ENCODE peak calls at places on chromosomes 6 and 20, in five cellular contexts. Q is H1, M is NT2/D1, B is GM12878, J is HepG2. A is an unnamed sample.

GRCh38 chr20:44006126-44006525 is 91.5 kb downstream of the TOX2 start:
- DNase-seq in Q (no peak), M (no peak), B (no peak), J (no peak), A (no peak)

GRCh38 chr6:71411882-71412281 is 123.3 kb downstream of the OGFRL1 start:
- DNase-seq in Q (no peak), M (no peak), B (no peak), J (no peak), A (no peak)

GRCh38 chr6:33633462-33634158 is 12.5 kb downstream of the ITPR3 start:
- DNase-seq in Q (no peak), M (no peak), B (no peak), J (no peak), A (peak)

GRCh38 chr20:25539742-25540201 is 45.6 kb downstream of the NINL start:
- DNase-seq in Q (no peak), M (no peak), B (no peak), J (no peak), A (no peak)

GRCh38 chr6:154435400-154435945 is 75.0 kb downstream of the CNKSR3 start:
- DNase-seq in Q (no peak), M (no peak), B (no peak), J (no peak), A (no peak)

GRCh38 chr6:19297880-19298279 is 539.3 kb upstream of the ID4 start:
- DNase-seq in Q (no peak), M (no peak), B (no peak), J (no peak), A (no peak)

GRCh38 chr20:9185511-9185910 is 116.6 kb downstream of the PLCB4 start:
- DNase-seq in Q (no peak), M (no peak), B (no peak), J (no peak), A (no peak)

GRCh38 chr6:153976921-153977693 is 61.9 kb upstream of the OPRM1 start:
- DNase-seq in Q (no peak), M (no peak), B (peak), J (no peak), A (no peak)

GRCh38 chr6:111486921-111487320 is 3.9 kb upstream of the REV3L start:
- DNase-seq in Q (no peak), M (no peak), B (no peak), J (no peak), A (no peak)

GRCh38 chr6:91659881-91660280 is 1073.0 kb upstream of the MAP3K7 start:
- DNase-seq in Q (no peak), M (no peak), B (no peak), J (no peak), A (no peak)

GRCh38 chr6:162313922-162314660 is 413.5 kb downstream of the PRKN start:
- DNase-seq in Q (no peak), M (no peak), B (no peak), J (no peak), A (no peak)

GRCh38 chr6:116388924-116389323 is 18.2 kb downstream of the DSE start:
- DNase-seq in Q (no peak), M (no peak), B (no peak), J (no peak), A (no peak)

GRCh38 chr20:15642676-15643075 is 930.6 kb downstream of the KIF16B start:
- DNase-seq in Q (no peak), M (no peak), B (no peak), J (no peak), A (no peak)

GRCh38 chr6:56357616-56358373 is 110.4 kb upstream of the COL21A1 start:
- DNase-seq in Q (no peak), M (no peak), B (no peak), J (no peak), A (no peak)

DNA sequence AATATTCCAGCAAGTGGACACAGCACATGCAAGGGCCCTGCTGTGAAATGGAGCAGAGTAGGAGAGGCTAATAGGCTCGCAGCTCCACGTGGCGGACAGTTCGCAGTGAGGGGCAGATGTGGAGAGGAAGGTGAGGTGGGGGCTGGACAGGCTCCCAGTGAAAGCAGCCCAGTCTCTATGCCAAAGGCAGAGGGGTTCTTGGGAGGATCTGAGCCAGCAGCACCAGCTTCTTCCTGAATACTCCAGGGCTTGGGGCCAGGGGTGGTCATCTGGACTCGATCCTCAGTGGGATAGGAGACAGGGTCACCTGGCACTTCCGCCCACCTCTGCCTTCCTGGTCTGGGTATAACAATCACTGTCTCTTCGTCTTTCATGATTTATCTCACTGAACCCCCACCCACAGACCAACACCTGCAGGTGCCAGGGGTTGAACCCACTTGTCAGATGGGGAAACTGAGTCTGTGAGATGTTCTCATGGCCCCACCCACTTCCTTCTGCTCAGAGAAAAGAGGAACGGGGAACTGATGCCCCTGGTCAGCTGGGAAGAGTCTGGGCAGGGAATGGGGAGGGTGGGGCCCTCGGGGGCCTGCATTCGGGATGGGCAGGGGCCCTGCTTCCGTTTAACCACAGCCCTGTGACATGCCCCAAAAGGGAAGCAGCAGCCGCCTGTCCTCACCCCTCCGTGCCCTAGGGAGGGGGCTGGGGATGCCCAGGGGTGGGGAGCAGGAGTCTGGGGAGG is 81.2 kb downstream of the CEBPB start:
- DNase-seq in Q (no peak), M (no peak), B (no peak), J (no peak), A (no peak)
- TF ChIP-seq SUZ12 in Q (no peak), M (no peak), B (no peak), J (no peak), A (no peak)

GRCh38 chr20:57210054-57210910 is 56.2 kb downstream of the BMP7 start:
- DNase-seq in Q (no peak), M (no peak), B (no peak), J (peak), A (no peak)
- TF ChIP-seq SUZ12 in Q (no peak), M (no peak), B (no peak), J (no peak), A (no peak)

DNA sequence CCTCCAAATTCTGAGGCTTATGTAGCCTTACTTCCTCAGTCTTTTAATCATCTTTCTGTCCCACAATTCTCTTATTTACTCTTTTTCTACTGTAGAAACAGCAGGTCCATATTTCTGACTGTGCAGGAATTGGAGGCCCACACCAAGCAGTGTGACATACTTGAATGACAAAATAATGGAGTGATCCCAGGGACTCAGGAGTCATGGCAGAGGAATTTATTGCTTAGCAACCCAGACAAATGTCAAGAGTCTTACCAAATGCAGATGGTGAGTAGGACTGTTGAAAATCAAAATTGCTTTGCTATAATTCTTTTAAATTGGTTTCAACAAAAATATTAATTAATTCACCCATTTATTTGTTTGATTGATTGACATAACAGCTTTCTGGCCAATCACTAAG is 59.9 kb downstream of the HTR1B start:
- DNase-seq in Q (no peak), M (no peak), B (no peak), J (no peak), A (no peak)
- TF ChIP-seq SUZ12 in Q (no peak), M (no peak), B (no peak), J (no peak), A (no peak)

DNA sequence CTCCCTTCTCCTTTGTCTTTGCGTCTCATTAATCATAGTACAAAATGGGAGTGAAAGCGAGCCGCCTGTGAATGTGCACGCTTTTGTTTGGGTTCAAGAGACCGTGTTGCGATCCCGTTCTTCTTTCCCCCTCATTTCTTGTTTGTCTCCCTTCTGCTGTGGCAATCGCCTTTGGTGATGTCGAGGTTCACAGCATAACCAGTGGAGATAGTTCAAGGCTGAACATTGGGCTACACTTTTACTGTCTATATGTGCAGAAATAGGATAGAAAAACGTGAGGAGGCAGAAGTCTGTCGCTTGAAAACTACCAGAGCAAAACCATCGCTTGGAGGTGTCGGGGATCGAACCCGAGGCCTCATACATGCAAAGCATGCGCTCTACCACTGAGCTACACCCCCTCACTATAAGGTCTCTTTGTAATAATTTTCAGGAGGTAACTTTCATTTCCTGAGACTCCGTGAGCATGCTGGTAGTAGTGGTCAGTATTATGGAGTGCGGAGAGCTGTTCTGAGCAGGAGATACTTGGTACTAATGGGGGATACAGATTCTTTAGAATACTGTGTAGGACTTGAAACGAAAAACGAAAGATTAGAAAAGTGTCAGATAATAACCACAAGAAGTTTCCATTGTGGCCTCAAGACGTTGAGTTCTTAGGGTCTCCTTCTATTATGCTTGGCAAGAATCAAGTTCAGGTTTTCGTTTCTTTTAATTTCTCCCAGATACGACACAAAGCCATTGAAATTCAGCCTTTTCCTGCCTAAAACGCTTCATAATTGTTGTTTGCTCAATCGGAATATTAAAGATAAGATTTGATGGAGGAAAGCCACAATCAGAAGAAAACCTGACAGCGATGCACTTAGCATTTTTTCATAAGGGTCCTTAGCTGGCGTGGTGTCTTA is 106.6 kb downstream of the TRIM27 start:
- DNase-seq in Q (no peak), M (no peak), B (no peak), J (peak), A (peak)
- TF ChIP-seq SUZ12 in Q (no peak), M (no peak), B (no peak), J (no peak), A (no peak)

DNA sequence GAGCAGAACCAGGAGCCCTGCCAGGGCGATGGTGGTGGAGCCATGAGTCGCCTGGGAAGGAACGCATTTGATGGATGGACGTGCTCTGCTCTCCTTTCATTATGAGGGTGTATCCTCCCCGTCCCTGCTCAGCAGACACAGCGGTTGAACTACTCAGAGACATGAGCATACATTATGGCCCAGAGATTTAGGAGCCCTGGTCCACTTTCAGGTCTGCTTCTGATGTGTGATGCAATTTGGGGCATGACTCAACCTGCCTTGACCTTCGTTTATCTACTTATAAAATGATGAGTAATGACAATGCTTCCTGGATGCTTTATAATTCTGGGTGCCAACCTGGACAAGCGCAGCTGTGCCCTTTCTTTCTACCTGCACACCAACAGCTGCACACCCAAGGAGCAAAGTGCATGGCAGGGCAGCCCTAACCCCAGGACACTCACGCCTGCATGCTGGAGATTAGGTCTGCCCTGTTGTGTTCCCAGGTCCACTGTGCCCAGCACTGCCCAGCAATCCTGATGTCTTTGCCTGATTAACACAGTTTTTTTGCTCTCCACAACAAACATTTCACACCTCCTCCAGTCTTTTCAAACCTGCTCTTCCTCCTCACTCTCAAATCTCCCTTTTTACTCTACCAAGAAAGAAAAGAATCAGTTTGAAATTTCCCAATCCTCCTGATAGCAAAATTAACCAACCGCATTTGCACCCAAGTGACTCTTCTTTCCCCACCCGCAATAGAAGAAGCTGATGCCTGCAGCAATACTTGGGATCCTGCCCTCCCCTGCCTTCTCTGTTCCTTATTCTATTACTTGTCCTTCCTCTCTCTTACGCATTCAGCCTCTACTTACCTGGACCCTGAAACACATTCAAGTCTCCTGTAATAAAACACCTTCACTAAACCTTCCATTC is 81.2 kb downstream of the EZR start:
- DNase-seq in Q (no peak), M (no peak), B (no peak), J (no peak), A (no peak)
- TF ChIP-seq SUZ12 in Q (no peak), M (no peak), B (no peak), J (no peak), A (no peak)

GRCh38 chr6:31729515-31729978 is 448 bp upstream of the DDAH2 start:
- DNase-seq in Q (peak), M (peak), B (peak), J (peak), A (peak)
- TF ChIP-seq SUZ12 in Q (no peak), M (no peak), B (no peak), J (no peak), A (no peak)

GRCh38 chr6:149924933-149925252 is 2.0 kb upstream of the RAET1G start:
- DNase-seq in Q (no peak), M (no peak), B (no peak), J (no peak), A (no peak)
- TF ChIP-seq SUZ12 in Q (no peak), M (no peak), B (no peak), J (no peak), A (no peak)

A was measured in HEK293T.